ENCODE peak calls at places on chromosomes 2 and 18, in five cellular contexts. A, M, W, G and N are unnamed samples.

GRCh38 chr2:70747284-70747683 is 20.7 kb downstream of the ADD2 start:
- DNase-seq in M (no peak), G (no peak), W (no peak), A (no peak), N (no peak)

GRCh38 chr18:78630981-78631510 is 348.6 kb upstream of the SALL3 start:
- DNase-seq in M (no peak), G (no peak), W (no peak), A (no peak), N (no peak)

GRCh38 chr18:70074091-70074490 is 126.4 kb upstream of the CD226 start:
- DNase-seq in A (no peak), M (no peak), G (no peak), W (no peak), N (no peak)

GRCh38 chr2:177407031-177407430 is 14.5 kb downstream of the AGPS start:
- DNase-seq in G (no peak), W (no peak), M (no peak), A (no peak), N (no peak)

GRCh38 chr2:6545795-6546194 is 319.9 kb downstream of the CMPK2 start:
- DNase-seq in G (no peak), W (no peak), M (no peak), A (no peak), N (no peak)

GRCh38 chr18:58580623-58581022 is 48.3 kb downstream of the ALPK2 start:
- DNase-seq in W (no peak), A (no peak), G (no peak), M (no peak), N (no peak)

GRCh38 chr2:172397136-172397825 is 30.1 kb upstream of the ITGA6 start:
- DNase-seq in A (no peak), G (no peak), W (no peak), M (no peak), N (no peak)

GRCh38 chr2:218886461-218886947 is 5.9 kb downstream of the WNT10A start:
- DNase-seq in W (peak), M (peak), G (peak), A (no peak), N (no peak)

GRCh38 chr2:76298022-76298421 is 587.3 kb upstream of the GCFC2 start:
- DNase-seq in A (no peak), G (no peak), W (no peak), M (no peak), N (no peak)

GRCh38 chr18:31741096-31741735 is 19.5 kb downstream of the SLC25A52 start:
- DNase-seq in G (peak), W (no peak), M (peak), A (no peak), N (no peak)

GRCh38 chr2:240922982-240923537 is 16.9 kb downstream of the CROCC2 start:
- DNase-seq in A (peak), W (peak), G (no peak), M (peak), N (no peak)

GRCh38 chr18:24364177-24364576 is 33.4 kb downstream of the OSBPL1A start:
- DNase-seq in W (no peak), M (no peak), G (no peak), A (no peak), N (no peak)

GRCh38 chr18:13387856-13388548 is 169.4 kb downstream of the LDLRAD4 start:
- DNase-seq in A (no peak), M (no peak), W (no peak), G (no peak), N (peak)

GRCh38 chr2:9780368-9781130 is 62.7 kb upstream of the TAF1B start:
- DNase-seq in M (no peak), W (no peak), G (no peak), A (no peak), N (no peak)

GRCh38 chr2:71646028-71646427 is 192.7 kb downstream of the DYSF start:
- DNase-seq in W (no peak), G (no peak), A (peak), M (no peak), N (peak)

GRCh38 chr2:70991742-70992141 is 2.9 kb downstream of the TEX261 start:
- DNase-seq in M (no peak), A (no peak), W (peak), G (no peak), N (no peak)

GRCh38 chr2:164920430-164920829 is 34.9 kb downstream of the SLC38A11 start:
- DNase-seq in A (no peak), W (no peak), G (no peak), M (no peak), N (peak)

GRCh38 chr2:219595250-219595649 is 2.4 kb upstream of the STK11IP start:
- DNase-seq in W (no peak), A (no peak), G (no peak), M (no peak), N (no peak)

GRCh38 chr2:41313082-41313481 is 734.7 kb upstream of the PKDCC start:
- DNase-seq in W (no peak), M (no peak), A (no peak), G (no peak), N (no peak)

GRCh38 chr2:53640466-53640865 is 127.1 kb upstream of the CHAC2 start:
- DNase-seq in A (no peak), G (no peak), W (no peak), M (no peak), N (no peak)

GRCh38 chr2:48107326-48107925 is 201.1 kb upstream of the FBXO11 start:
- DNase-seq in M (no peak), A (no peak), G (no peak), W (no peak), N (peak)

GRCh38 chr2:55916473-55917049 is 7.0 kb downstream of the EFEMP1 start:
- DNase-seq in G (no peak), M (no peak), W (no peak), A (no peak), N (no peak)

GRCh38 chr2:73780242-73780582 is 309 bp upstream of the DUSP11 start:
- DNase-seq in G (no peak), A (no peak), W (no peak), M (no peak), N (no peak)
- TF ChIP-seq POLR2A in G (no peak), A (no peak), W (no peak), M (no peak), N (no peak)

DNA sequence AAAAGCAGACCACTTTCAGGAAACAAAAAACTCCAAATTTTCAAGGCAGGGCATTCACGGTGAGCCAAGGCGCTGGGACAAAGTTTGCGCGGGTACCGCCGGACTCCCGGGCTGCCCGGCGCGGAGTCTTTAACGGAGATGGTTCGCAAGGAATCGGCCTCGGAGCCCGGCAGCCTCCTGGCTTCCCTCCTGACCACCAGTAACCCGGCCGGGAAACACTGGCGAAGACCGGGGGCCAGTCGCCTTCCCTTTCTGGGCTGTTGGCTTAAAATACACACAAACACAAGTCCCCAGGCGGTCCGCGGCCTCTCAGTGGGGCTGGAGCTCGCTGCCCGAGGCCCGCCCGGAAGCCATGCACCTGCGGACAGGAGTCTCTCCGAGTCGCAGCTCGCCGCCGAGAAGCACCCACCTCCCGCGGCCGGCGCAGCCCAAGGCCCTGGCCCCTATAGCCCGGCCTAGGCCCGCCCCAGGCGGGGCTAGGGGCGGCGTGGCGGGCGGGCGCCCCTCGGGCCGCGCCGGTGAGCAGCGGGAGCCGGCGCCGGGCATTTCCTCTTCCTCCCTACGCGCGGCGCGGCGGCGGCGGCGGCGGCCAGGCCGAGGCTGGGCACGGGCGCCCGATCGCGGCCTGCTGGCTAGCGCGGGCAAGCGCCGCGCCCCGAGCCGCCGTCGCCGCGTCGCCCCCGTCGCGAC is 550 bp upstream of the KCMF1 start:
- DNase-seq in A (peak), G (peak), M (peak), W (peak), N (peak)
- TF ChIP-seq POLR2A in A (peak), G (peak), M (peak), W (no peak), N (no peak)

GRCh38 chr2:86776532-86776931 is 14.2 kb downstream of the CD8A start:
- DNase-seq in M (no peak), A (no peak), G (no peak), W (no peak), N (no peak)
- TF ChIP-seq POLR2A in M (no peak), A (no peak), G (no peak), W (no peak), N (no peak)

DNA sequence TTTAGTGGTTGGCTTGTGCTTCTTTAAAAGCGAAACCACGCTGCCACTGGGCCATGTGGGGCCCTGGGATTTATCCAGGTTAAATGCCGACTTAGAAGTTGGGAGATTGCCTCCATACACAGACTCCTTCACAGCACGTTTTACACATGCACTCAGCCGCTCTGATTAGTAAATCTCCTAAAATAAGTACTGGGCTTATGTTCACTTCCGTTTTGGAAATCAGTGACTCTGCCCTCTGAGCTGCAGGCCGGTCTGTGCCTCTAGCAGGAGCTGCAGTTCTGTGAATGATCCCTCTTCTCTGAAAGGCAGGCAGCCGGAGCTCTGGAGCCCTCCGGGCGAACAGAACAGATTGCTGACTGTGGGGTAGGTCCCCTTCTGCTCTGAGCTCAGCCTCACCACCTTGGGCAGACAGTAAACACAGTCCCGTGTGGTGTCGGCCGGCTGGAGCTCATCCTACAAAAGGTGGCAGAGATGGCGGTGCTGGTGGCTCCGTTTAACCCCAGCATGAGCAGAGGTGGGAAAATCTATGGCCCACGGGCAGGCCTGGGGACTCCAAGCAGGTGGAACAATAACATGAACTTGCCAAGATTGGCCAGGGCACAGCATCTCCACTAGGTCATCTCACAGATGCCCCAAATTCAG is 9.8 kb upstream of the RAB17 start:
- DNase-seq in M (no peak), G (no peak), W (no peak), A (peak), N (no peak)
- TF ChIP-seq POLR2A in M (no peak), G (no peak), W (no peak), A (no peak), N (no peak)

GRCh38 chr2:112723995-112724394 is 3.2 kb downstream of the NT5DC4 start:
- DNase-seq in M (no peak), W (no peak), G (no peak), A (no peak), N (no peak)

GRCh38 chr2:112727276-112728028 is 6.6 kb downstream of the NT5DC4 start:
- DNase-seq in W (no peak), G (no peak), A (no peak), M (no peak), N (no peak)

GRCh38 chr2:112726487-112727190 is 5.8 kb downstream of the NT5DC4 start:
- DNase-seq in M (peak), A (peak), G (peak), W (peak), N (peak)

GRCh38 chr2:112724611-112725525 is 4.0 kb downstream of the NT5DC4 start:
- DNase-seq in W (no peak), M (no peak), A (no peak), G (no peak), N (peak)

DNA sequence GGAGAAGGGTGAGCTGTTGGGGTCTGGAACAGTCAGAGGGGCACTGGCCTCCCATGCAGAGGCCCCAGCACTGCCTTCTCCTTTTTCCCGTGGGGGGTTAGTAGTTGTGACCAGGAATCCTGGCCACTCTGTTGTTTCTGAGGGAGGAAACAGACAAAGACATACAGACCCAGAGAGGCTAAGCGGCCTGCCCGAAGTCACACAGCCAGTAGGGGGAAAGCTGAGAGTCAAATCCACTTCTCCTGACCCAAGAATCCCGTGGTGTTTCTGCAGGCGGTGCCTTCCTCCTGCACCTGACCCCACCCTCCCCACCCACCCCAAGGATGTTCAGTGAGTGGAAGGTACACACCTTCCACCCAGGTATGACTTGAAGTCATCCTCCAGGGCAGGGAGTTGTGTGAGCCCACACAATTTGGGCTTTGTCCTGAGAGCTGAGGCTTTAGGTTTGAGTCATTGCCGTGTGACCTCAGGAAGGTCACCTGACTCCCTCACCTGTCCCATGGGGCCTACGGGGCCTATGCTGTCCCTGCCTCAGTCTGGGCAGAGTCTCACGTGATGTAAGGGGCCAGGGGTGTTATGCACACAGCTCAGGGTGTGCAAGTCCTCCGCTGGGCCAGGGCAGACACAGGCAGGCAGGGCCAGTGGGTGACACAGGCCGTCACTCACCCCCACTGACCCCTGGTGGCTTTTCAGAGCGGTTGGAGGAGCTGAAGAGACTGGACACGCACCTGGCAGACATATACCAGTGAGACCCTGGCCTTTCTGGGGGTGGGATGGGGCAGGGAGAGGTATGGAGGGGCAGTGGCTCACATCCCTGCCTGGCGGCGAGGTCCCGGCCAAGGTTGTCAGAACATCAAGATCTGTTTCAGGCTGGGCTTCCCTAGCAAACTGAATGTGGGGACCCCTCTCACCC is 5.0 kb downstream of the NT5DC4 start:
- DNase-seq in M (no peak), W (no peak), G (no peak), A (no peak), N (no peak)
- TF ChIP-seq POLR2A in M (no peak), W (no peak), G (no peak), A (no peak), N (no peak)

DNA sequence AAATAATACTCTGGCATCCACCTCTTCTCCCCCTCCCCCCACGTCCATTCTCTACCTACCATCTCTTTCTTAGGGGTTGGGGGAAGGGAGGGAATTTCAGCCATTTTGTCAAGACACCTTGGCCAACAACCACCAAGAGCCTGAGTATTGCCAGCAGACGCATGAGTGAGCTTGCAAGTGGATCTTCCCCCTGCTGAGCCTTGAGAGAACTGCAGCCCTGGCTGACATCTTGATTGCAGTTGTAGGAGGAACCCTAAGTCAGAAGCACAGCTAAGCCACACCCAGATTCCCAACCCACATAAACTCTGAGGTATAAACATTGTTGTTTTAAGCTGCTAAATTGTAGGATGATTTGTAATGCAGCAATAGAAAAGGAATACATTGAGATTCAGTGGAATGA is 165.6 kb downstream of the TMEFF2 start:
- DNase-seq in W (no peak), M (no peak), A (no peak), G (no peak), N (peak)
- TF ChIP-seq POLR2A in W (no peak), M (no peak), A (no peak), G (no peak), N (no peak)